ENCODE peak calls at places on chromosomes 4 and X, in four cellular contexts. O is GM12878, E is fibroblast of the aortic adventitia, Z is Peyer's patch. M is an unnamed sample.

GRCh38 chr4:129179276-129179675 is 83.3 kb downstream of the C4orf33 start:
- DNase-seq in O (no peak), E (no peak), Z (no peak), M (no peak)

GRCh38 chrX:55758033-55758432 is 40.5 kb downstream of the RRAGB start:
- DNase-seq in O (no peak), E (no peak), Z (no peak), M (peak)

GRCh38 chr4:78309352-78309751 is 242.2 kb upstream of the ANXA3 start:
- DNase-seq in O (no peak), E (no peak), Z (no peak), M (no peak)

GRCh38 chr4:185921583-185922555 is 109.9 kb upstream of the SORBS2 start:
- DNase-seq in O (no peak), E (peak), Z (no peak), M (no peak)

GRCh38 chr4:4480685-4481393 is 61.0 kb downstream of the STX18 start:
- DNase-seq in O (no peak), E (peak), Z (no peak), M (peak)

GRCh38 chr4:16794816-16795445 is 103.5 kb downstream of the LDB2 start:
- DNase-seq in O (no peak), E (peak), Z (peak), M (peak)

GRCh38 chr4:168221298-168221697 is 97.3 kb downstream of the DDX60 start:
- DNase-seq in O (no peak), E (peak), Z (no peak), M (peak)

GRCh38 chr4:165686756-165687155 is 186.3 kb upstream of the TLL1 start:
- DNase-seq in O (no peak), E (no peak), Z (no peak), M (no peak)

GRCh38 chrX:49209434-49210251 is 9.7 kb upstream of the SYP start:
- DNase-seq in O (no peak), E (no peak), Z (no peak), M (peak)
- TF ChIP-seq CTCF in O (no peak), E (no peak), Z (no peak), M (no peak)

GRCh38 chrX:24081661-24082154 is 27.0 kb downstream of the EIF2S3 start:
- DNase-seq in O (no peak), E (peak), Z (peak), M (peak)
- TF ChIP-seq CTCF in O (peak), E (peak), Z (no peak), M (peak)

GRCh38 chr4:41994461-41994860 is 4.1 kb downstream of the SLC30A9 start:
- DNase-seq in O (no peak), E (no peak), Z (no peak), M (no peak)
- TF ChIP-seq CTCF in O (no peak), E (no peak), Z (no peak), M (no peak)

DNA sequence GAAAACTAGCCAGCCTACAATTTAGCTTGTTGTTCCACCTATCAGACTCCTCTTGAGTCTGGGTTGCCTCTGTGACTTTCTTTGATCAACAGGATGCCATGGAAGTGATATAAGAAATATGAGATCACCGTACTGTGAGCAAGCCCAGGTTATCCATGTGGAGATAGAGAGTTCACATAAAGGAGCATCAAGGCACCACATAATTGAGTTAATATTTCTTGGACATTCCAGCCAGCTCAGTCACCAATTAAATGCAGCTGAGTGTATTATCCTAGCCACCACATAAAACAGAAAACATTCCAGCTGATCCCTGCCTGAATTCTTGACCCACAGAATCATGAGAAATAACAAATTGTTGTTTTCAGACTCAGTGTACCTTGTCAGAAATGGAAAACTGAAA is 253.6 kb downstream of the PPP1R2C start:
- DNase-seq in O (no peak), E (peak), Z (no peak), M (peak)
- TF ChIP-seq CTCF in O (no peak), E (no peak), Z (no peak), M (no peak)

M was measured in fibroblast of mammary gland.